ENCODE peak calls at places on chromosomes 16 and 17, in eight cellular contexts. O is mucosa of descending colon, J is cardiac muscle cell, P is progenitor cell of endocrine pancreas, K is ovary, T is B cell, C is mesothelial cell of epicardium, N is GM12864. V is an unnamed sample.

GRCh38 chr17:30717290-30718098 is 107.0 kb downstream of the CRLF3 start:
- DNase-seq in N (no peak), J (no peak), C (no peak), P (no peak), O (no peak), T (no peak), K (no peak), V (no peak)

GRCh38 chr17:75774988-75775668 is 9.5 kb upstream of the UNK start:
- DNase-seq in C (no peak), O (no peak), T (no peak), K (peak; percentile 56), N (no peak), P (no peak), J (peak; percentile 56), V (peak; percentile 51)

GRCh38 chr17:75624021-75624420 is 9.2 kb upstream of the SMIM5 start:
- DNase-seq in N (no peak), O (no peak), C (no peak), P (no peak), J (no peak), K (no peak), T (no peak), V (no peak)

GRCh38 chr16:87065781-87066694 is 251.2 kb downstream of the C16orf95 start:
- DNase-seq in P (no peak), J (no peak), K (no peak), O (no peak), T (no peak), C (no peak), N (no peak), V (no peak)

GRCh38 chr16:72455743-72456659 is 284.0 kb upstream of the PMFBP1 start:
- DNase-seq in K (no peak), O (peak; percentile 74), N (no peak), C (no peak), J (peak; percentile 11), P (no peak), T (no peak), V (no peak)

GRCh38 chr17:64002658-64003525 is 4.7 kb downstream of the PRR29 start:
- DNase-seq in C (no peak), K (no peak), O (no peak), T (no peak), N (no peak), P (no peak), J (no peak), V (no peak)

GRCh38 chr16:54289242-54290051 is 2.9 kb upstream of the IRX3 start:
- DNase-seq in T (no peak), C (no peak), O (no peak), P (peak; percentile 15), J (peak; percentile 12), N (no peak), K (peak; percentile 12), V (no peak)

GRCh38 chr16:19406891-19407491 is 10.7 kb upstream of the TMC5 start:
- DNase-seq in C (no peak), T (no peak), P (no peak), J (no peak), O (no peak), K (no peak), N (no peak), V (no peak)

GRCh38 chr16:88309174-88309904 is 73.4 kb upstream of the ZNF469 start:
- DNase-seq in J (no peak), N (no peak), P (no peak), O (no peak), T (no peak), C (no peak), K (no peak), V (no peak)

GRCh38 chr17:82226809-82227628 is 1.8 kb upstream of the SLC16A3 start:
- DNase-seq in K (no peak), P (no peak), O (no peak), N (no peak), C (no peak), J (no peak), T (no peak), V (no peak)

GRCh38 chr17:82223517-82223916 is 5.3 kb upstream of the SLC16A3 start:
- DNase-seq in P (no peak), N (no peak), J (no peak), O (no peak), C (no peak), T (no peak), K (no peak), V (no peak)

GRCh38 chr17:82224666-82225065 is 4.2 kb upstream of the SLC16A3 start:
- DNase-seq in J (no peak), N (no peak), K (no peak), O (no peak), P (no peak), T (no peak), C (no peak), V (no peak)

GRCh38 chr17:82226170-82226808 is 2.6 kb upstream of the SLC16A3 start:
- DNase-seq in J (no peak), P (no peak), N (no peak), K (no peak), T (no peak), C (no peak), O (no peak), V (no peak)

DNA sequence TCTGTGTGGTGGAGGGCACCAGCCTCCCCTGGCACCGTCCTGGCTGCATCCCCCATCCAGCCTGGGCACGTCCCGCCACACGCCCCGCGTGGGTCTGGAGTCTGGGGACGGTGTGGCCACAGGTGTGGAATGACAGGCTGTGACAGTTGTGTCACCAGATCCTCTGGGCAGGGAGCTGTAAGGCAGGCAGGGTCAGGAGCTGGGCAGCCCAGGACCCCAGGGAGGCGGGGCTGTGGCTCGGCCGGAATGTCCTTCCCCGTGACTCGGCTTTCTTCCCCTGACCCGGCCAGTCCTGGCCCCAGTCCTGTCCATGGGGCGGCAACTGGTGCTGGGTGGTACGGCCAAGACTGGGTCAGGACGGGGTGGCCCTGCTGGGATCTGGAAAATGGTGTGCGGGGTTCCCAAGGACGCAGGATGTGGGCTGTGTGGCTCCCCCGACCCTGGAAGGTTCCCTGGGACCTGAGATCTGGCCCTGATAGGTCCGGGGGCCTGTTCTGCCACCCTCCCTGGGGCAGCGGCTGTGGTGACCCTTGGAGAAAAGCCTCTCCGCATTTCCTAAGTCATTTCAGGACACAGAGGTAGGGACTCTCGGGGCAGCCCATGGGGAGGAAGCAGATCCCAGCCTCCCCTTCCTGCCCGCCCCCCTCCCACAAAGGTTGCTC is 3.3 kb upstream of the SLC16A3 start:
- DNase-seq in P (no peak), K (no peak), N (no peak), T (no peak), J (no peak), C (no peak), O (no peak), V (no peak)
- TF ChIP-seq CTCF in P (no peak), K (no peak), N (no peak), T (no peak), J (no peak), C (no peak), O (no peak), V (no peak)

DNA sequence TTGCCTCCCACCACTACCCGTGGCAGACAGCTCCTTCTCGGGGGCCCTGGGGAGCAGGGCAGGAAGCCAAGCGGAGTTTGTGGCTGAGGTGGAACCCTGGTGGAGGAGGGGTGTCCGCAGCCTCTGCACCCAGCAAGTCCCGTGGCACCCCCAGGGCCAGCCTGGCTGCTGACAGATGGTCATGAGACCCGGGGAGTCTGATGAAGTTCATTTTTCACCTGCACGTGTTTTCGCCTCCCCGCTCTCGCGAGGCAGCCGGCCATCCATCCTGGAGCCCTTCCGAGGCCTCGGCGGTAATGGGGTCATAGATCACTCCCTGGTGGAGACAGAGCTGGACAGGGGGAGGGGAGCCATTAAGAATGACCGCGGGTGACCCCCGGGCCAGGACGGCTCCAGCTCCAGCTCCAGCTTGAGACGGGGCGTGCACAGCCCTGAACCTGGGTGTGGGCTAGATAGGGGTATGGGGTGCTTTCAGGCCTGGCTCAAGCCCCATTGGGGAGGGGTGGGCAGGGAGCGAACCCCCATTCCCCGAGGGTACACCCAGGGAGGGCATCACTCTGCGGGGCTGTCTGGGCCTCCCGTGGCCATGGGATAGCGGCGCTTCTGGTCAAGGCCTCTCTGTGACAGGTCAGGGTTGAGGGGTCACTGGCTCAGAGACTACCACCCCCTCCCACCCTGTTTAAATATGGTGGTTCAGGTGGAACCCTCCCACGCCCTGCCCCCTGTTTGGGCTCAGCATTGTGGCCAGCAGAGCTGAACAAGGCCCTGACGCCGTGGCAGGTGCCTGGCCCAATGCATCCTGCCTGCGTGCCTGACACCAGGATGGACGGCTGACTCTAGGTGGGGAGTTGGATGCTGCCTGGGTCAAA is 227.4 kb upstream of the GSE1 start:
- DNase-seq in K (peak; percentile 19), P (no peak), T (no peak), J (no peak), N (no peak), C (peak; percentile 19), O (peak; percentile 7), V (no peak)
- TF ChIP-seq CTCF in K (no peak), P (peak; percentile 14), T (no peak), J (no peak), N (no peak), C (no peak), O (no peak), V (no peak)

DNA sequence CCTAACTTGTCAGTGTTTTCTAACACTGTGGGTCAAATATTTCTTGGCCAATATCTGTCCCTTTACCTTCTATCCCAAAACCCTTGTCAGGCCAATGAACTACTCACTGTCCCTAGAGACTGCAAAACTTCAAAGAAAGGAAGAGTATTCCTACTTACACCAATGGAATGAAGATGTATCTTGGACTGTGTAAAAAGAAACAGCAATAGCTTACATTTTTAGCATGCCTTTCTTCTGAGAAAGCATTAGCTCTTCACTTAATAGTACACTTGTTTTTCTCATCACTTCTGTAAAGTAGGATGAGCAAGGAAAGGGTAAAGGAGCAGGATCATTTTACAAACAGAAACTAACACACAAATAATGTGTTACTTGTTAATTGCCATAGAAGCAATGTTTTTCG is 73.9 kb downstream of the STH start:
- DNase-seq in C (no peak), N (no peak), P (no peak), J (peak; percentile 70), T (no peak), K (no peak), O (no peak), V (peak; percentile 66)
- TF ChIP-seq CTCF in C (no peak), N (no peak), P (no peak), J (no peak), T (no peak), K (no peak), O (no peak), V (no peak)

DNA sequence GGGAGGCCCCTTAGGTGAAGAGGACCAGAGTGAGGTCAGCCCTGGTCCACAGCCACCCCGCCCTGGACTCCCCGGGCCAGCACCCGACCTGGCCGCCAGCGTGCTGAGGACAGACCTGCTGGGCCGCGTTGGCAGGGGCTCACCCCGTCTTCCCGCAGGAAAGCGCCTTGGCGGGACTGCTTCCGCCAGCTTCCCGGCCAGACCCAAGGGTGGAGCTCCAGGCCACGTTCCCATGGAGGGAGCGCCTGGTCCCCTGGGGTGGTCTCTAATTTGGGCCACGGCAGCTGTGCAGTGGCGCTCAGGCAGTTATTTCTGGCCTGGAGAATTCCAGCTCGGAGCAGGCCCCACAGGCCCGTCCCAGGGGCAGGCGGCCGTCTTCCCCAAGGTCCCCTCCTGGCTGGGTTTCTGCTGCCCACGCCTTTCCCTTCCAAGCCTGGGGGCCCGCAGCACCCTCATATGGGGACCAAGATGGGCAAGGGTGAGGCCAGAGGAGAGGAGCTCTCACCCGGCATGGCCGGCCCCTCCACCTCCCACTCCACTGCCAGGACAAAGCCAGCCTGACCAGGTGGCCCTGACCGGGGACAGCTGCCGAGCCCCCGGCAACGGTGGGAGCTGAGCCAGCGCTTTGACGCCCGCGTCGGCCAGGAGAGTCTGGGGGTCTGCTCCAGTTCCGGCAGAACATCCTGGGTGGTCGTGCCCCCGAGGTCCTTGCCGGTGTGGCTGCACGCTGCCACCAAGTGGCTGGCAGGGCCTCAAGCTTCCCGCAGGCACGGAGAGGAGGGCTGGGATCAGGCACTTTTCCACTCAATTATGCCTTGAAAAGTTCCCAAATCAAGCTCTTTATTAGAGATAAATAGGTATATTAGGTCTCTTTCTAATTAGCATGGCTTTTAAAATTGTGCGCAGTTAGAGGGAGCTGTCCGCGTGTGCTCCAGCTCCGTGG is 28.1 kb downstream of the CACNA1H start:
- DNase-seq in T (no peak), P (no peak), C (no peak), K (peak; percentile 77), O (no peak), J (no peak), N (no peak), V (no peak)
- TF ChIP-seq CTCF in T (no peak), P (peak; percentile 20), C (no peak), K (no peak), O (no peak), J (no peak), N (no peak), V (peak; percentile 35)

V was measured in HFFc6.